ENCODE peak calls at places on chromosomes 6 and 20, in seven cellular contexts. G is nephron progenitor cell; P is KG1; I is neural progenitor cell; L is activated CD8-positive, alpha-beta T cell treated with anti-CD3 and anti-CD28 coated beads, Interleukin-2, amount 10 ng/mL, durations not matched to agents 7 days and 5 days; W is activated T-helper 1 cell treated with Interleukin-2 at 50 U/mL for 16 hours; J is Jurkat, Clone E6-1. D is an unnamed sample.

GRCh38 chr6:35728663-35729348 is 8.0 kb upstream of the ARMC12 start:
- DNase-seq in W (no peak), P (peak), G (no peak), L (peak), J (peak), I (no peak), D (peak)

GRCh38 chr6:145652572-145652971 is 82.7 kb downstream of the EPM2A start:
- DNase-seq in G (no peak), J (no peak), L (no peak), I (no peak), W (no peak), P (no peak), D (no peak)

GRCh38 chr6:154488802-154489437 is 21.6 kb downstream of the CNKSR3 start:
- DNase-seq in G (no peak), J (no peak), L (no peak), P (no peak), I (no peak), W (no peak), D (no peak)

GRCh38 chr6:146876271-146877151 is 277.7 kb downstream of the ADGB start:
- DNase-seq in J (no peak), I (no peak), L (no peak), P (peak), G (no peak), W (no peak), D (no peak)

GRCh38 chr6:159014406-159014805 is 14.4 kb upstream of the RSPH3 start:
- DNase-seq in J (no peak), I (no peak), G (no peak), W (no peak), L (no peak), P (no peak), D (no peak)

GRCh38 chr6:28380381-28380780 is 19.2 kb downstream of the ZSCAN12 start:
- DNase-seq in J (no peak), I (no peak), P (no peak), L (no peak), G (no peak), W (no peak), D (no peak)

GRCh38 chr6:120786256-120786655 is 548.0 kb downstream of the TBC1D32 start:
- DNase-seq in G (no peak), P (no peak), J (no peak), L (no peak), W (no peak), I (no peak), D (no peak)

GRCh38 chr6:35694462-35694861 is 5.7 kb upstream of the FKBP5 start:
- DNase-seq in J (no peak), G (no peak), W (no peak), L (no peak), P (no peak), I (no peak), D (no peak)

GRCh38 chr6:17492350-17492749 is 99.0 kb downstream of the CAP2 start:
- DNase-seq in J (no peak), P (no peak), L (no peak), W (no peak), I (no peak), G (no peak), D (no peak)

GRCh38 chr6:43999628-44000027 is 127.6 kb downstream of the MRPL14 start:
- DNase-seq in P (no peak), G (no peak), J (no peak), W (no peak), L (no peak), I (no peak), D (no peak)

GRCh38 chr6:31525553-31525931 is 3.2 kb upstream of the MCCD1 start:
- DNase-seq in J (no peak), G (no peak), I (no peak), L (no peak), W (no peak), P (no peak), D (no peak)

GRCh38 chr20:50346372-50347347 is 156.0 kb downstream of the CEBPB start:
- DNase-seq in W (no peak), I (no peak), G (no peak), P (no peak), J (peak), L (no peak), D (peak)

GRCh38 chr6:56036911-56037310 is 161.5 kb upstream of the BMP5 start:
- DNase-seq in J (no peak), P (no peak), G (no peak), W (no peak), I (no peak), L (no peak), D (no peak)

GRCh38 chr6:3414704-3415453 is 42.0 kb downstream of the SLC22A23 start:
- DNase-seq in I (no peak), J (peak), L (peak), W (no peak), P (no peak), G (no peak), D (peak)

GRCh38 chr20:63951398-63952209 is 4.6 kb downstream of the UCKL1 start:
- DNase-seq in I (no peak), G (no peak), L (no peak), J (no peak), P (no peak), W (no peak), D (no peak)

GRCh38 chr6:87250019-87250418 is 72.4 kb upstream of the SMIM8 start:
- DNase-seq in W (no peak), P (no peak), L (no peak), G (no peak), J (no peak), I (no peak), D (no peak)

GRCh38 chr6:169907419-169908115 is 156.1 kb downstream of the ERMARD start:
- DNase-seq in P (no peak), I (no peak), J (no peak), W (no peak), L (no peak), G (no peak), D (no peak)

GRCh38 chr20:36830791-36831691 is 44.9 kb upstream of the TLDC2 start:
- DNase-seq in I (no peak), J (no peak), W (no peak), G (no peak), P (no peak), L (no peak), D (no peak)

GRCh38 chr20:10558635-10559187 is 115.1 kb downstream of the JAG1 start:
- DNase-seq in J (peak), P (no peak), L (peak), W (no peak), G (no peak), I (no peak), D (no peak)

GRCh38 chr6:87718662-87719433 is 16.8 kb upstream of the AKIRIN2 start:
- DNase-seq in J (no peak), G (no peak), I (no peak), L (no peak), W (no peak), P (no peak), D (no peak)

GRCh38 chr6:166307981-166308768 is at the start of gene PRR18:
- DNase-seq in L (no peak), W (no peak), I (peak), G (peak), P (no peak), J (no peak), D (no peak)

GRCh38 chr6:142696123-142696522 is 248.9 kb downstream of the HIVEP2 start:
- DNase-seq in J (no peak), G (no peak), P (no peak), W (no peak), I (no peak), L (no peak), D (no peak)

GRCh38 chr6:53813096-53813495 is 18.3 kb downstream of the LRRC1 start:
- DNase-seq in J (no peak), G (no peak), I (no peak), P (no peak), L (no peak), W (no peak), D (no peak)

GRCh38 chr6:16168858-16169257 is 40.0 kb downstream of the MYLIP start:
- DNase-seq in G (no peak), P (peak), W (no peak), J (peak), L (peak), I (peak), D (no peak)

GRCh38 chr20:6845141-6845540 is 77.7 kb downstream of the BMP2 start:
- DNase-seq in G (no peak), W (no peak), J (no peak), I (no peak), P (no peak), L (no peak), D (no peak)

GRCh38 chr20:23145281-23145700 is 59.2 kb upstream of the CD93 start:
- DNase-seq in I (no peak), J (no peak), L (no peak), P (no peak), W (no peak), G (no peak), D (no peak)

GRCh38 chr6:99093781-99094180 is 146.0 kb upstream of the FBXL4 start:
- DNase-seq in W (no peak), J (no peak), L (no peak), I (no peak), G (no peak), P (no peak), D (no peak)

GRCh38 chr6:3228046-3228671 is 706 bp upstream of the TUBB2B start:
- DNase-seq in G (peak), L (no peak), W (no peak), I (peak), P (no peak), J (no peak), D (no peak)

GRCh38 chr20:48697845-48698491 is 129.8 kb downstream of the PREX1 start:
- DNase-seq in J (no peak), G (no peak), W (no peak), L (no peak), I (no peak), P (no peak), D (peak)

GRCh38 chr6:134373282-134373922 is 55.5 kb upstream of the SGK1 start:
- DNase-seq in J (no peak), P (peak), I (no peak), L (no peak), G (no peak), W (no peak), D (peak)

GRCh38 chr6:144211160-144211559 is 60.8 kb downstream of the STX11 start:
- DNase-seq in J (no peak), W (no peak), P (no peak), G (no peak), I (no peak), L (no peak), D (no peak)

GRCh38 chr6:35708585-35708984 is 19.9 kb upstream of the FKBP5 start:
- DNase-seq in G (no peak), L (no peak), I (no peak), J (no peak), P (no peak), W (no peak), D (no peak)

GRCh38 chr20:62647521-62648317 is 5.4 kb downstream of the SLCO4A1 start:
- DNase-seq in J (no peak), P (no peak), L (no peak), I (peak), G (no peak), W (no peak), D (no peak)

GRCh38 chr6:36510365-36510764 is 36.9 kb downstream of the STK38 start:
- DNase-seq in I (no peak), P (no peak), G (no peak), J (no peak), W (no peak), L (no peak), D (no peak)

GRCh38 chr6:101645770-101646169 is 252.3 kb downstream of the GRIK2 start:
- DNase-seq in P (no peak), G (no peak), W (no peak), J (no peak), L (no peak), I (no peak), D (no peak)

GRCh38 chr20:59809630-59810375 is 123.6 kb downstream of the SYCP2 start:
- DNase-seq in J (no peak), W (no peak), G (no peak), L (no peak), P (no peak), I (no peak), D (no peak)

GRCh38 chr6:149450679-149451360 is 34.0 kb downstream of the ZC3H12D start:
- DNase-seq in G (peak), W (no peak), I (peak), J (no peak), L (no peak), P (no peak), D (peak)

GRCh38 chr20:63186528-63187316 is 29.2 kb downstream of the YTHDF1 start:
- DNase-seq in G (no peak), L (no peak), W (no peak), J (no peak), P (no peak), I (no peak), D (no peak)

GRCh38 chr6:109332748-109333147 is 49.5 kb downstream of the CD164 start:
- DNase-seq in P (no peak), L (no peak), W (no peak), I (no peak), J (no peak), G (no peak), D (peak)